ENCODE peak calls at places on chromosome 15, in eight cellular contexts. One of them, this sample, is unnamed.

GRCh38 chr15:88394553-88395159 is 72.5 kb downstream of the MRPL46 start:
- DNase-seq in RPMI7951: no peak
- DNase-seq in uterus: no peak
- DNase-seq in brain pericyte: no peak
- DNase-seq in OCI-LY7: no peak
- DNase-seq in fibroblast of the conjunctiva: no peak
- DNase-seq in NCI-H510A treated with DMSO at 0.1 percent for 48 hours: no peak
- DNase-seq in AG08395: no peak
- DNase-seq in this sample: no peak

GRCh38 chr15:72855791-72856190 is 72.2 kb upstream of the ADPGK start:
- DNase-seq in RPMI7951: no peak
- DNase-seq in uterus: no peak
- DNase-seq in brain pericyte: no peak
- DNase-seq in OCI-LY7: no peak
- DNase-seq in fibroblast of the conjunctiva: no peak
- DNase-seq in NCI-H510A treated with DMSO at 0.1 percent for 48 hours: no peak
- DNase-seq in AG08395: no peak
- DNase-seq in this sample: no peak

GRCh38 chr15:62739082-62739481 is 303.5 kb upstream of the TPM1 start:
- DNase-seq in RPMI7951: peak; percentile 89
- DNase-seq in uterus: no peak
- DNase-seq in brain pericyte: no peak
- DNase-seq in OCI-LY7: no peak
- DNase-seq in fibroblast of the conjunctiva: no peak
- DNase-seq in NCI-H510A treated with DMSO at 0.1 percent for 48 hours: no peak
- DNase-seq in AG08395: peak; percentile 48
- DNase-seq in this sample: peak; percentile 23

GRCh38 chr15:65072027-65072426 is 4.2 kb upstream of the RASL12 start:
- DNase-seq in RPMI7951: peak; percentile 34
- DNase-seq in uterus: peak; percentile 68
- DNase-seq in brain pericyte: no peak
- DNase-seq in OCI-LY7: no peak
- DNase-seq in fibroblast of the conjunctiva: no peak
- DNase-seq in NCI-H510A treated with DMSO at 0.1 percent for 48 hours: no peak
- DNase-seq in AG08395: peak; percentile 54
- DNase-seq in this sample: no peak

GRCh38 chr15:52005748-52006701 is 13.0 kb upstream of the MAPK6 start:
- DNase-seq in RPMI7951: peak; percentile 63
- DNase-seq in uterus: no peak
- DNase-seq in brain pericyte: no peak
- DNase-seq in OCI-LY7: no peak
- DNase-seq in fibroblast of the conjunctiva: no peak
- DNase-seq in NCI-H510A treated with DMSO at 0.1 percent for 48 hours: no peak
- DNase-seq in AG08395: peak; percentile 18
- DNase-seq in this sample: peak; percentile 66

GRCh38 chr15:88400591-88400990 is 66.6 kb downstream of the MRPL46 start:
- DNase-seq in RPMI7951: no peak
- DNase-seq in uterus: no peak
- DNase-seq in brain pericyte: no peak
- DNase-seq in OCI-LY7: peak; percentile 22
- DNase-seq in fibroblast of the conjunctiva: no peak
- DNase-seq in NCI-H510A treated with DMSO at 0.1 percent for 48 hours: no peak
- DNase-seq in AG08395: no peak
- DNase-seq in this sample: no peak

GRCh38 chr15:73127302-73127936 is 75.2 kb downstream of the NEO1 start:
- DNase-seq in RPMI7951: peak; percentile 42
- DNase-seq in uterus: no peak
- DNase-seq in brain pericyte: no peak
- DNase-seq in OCI-LY7: peak; percentile 49
- DNase-seq in fibroblast of the conjunctiva: peak; percentile 4
- DNase-seq in NCI-H510A treated with DMSO at 0.1 percent for 48 hours: peak; percentile 0
- DNase-seq in AG08395: peak; percentile 49
- DNase-seq in this sample: peak; percentile 58

GRCh38 chr15:89836255-89837133 is 21.8 kb upstream of the ANPEP start:
- DNase-seq in RPMI7951: peak; percentile 95
- DNase-seq in uterus: no peak
- DNase-seq in brain pericyte: peak; percentile 47
- DNase-seq in OCI-LY7: no peak
- DNase-seq in fibroblast of the conjunctiva: peak; percentile 87
- DNase-seq in NCI-H510A treated with DMSO at 0.1 percent for 48 hours: no peak
- DNase-seq in AG08395: peak; percentile 93
- DNase-seq in this sample: peak; percentile 98

GRCh38 chr15:84570164-84570692 is 30.6 kb upstream of the ZSCAN2 start:
- DNase-seq in RPMI7951: peak; percentile 47
- DNase-seq in uterus: peak; percentile 49
- DNase-seq in brain pericyte: no peak
- DNase-seq in OCI-LY7: peak; percentile 27
- DNase-seq in fibroblast of the conjunctiva: no peak
- DNase-seq in NCI-H510A treated with DMSO at 0.1 percent for 48 hours: no peak
- DNase-seq in AG08395: peak; percentile 41
- DNase-seq in this sample: peak; percentile 32

GRCh38 chr15:41940441-41940857 is 31.9 kb downstream of the EHD4 start:
- DNase-seq in RPMI7951: peak; percentile 89
- DNase-seq in uterus: no peak
- DNase-seq in brain pericyte: no peak
- DNase-seq in OCI-LY7: no peak
- DNase-seq in fibroblast of the conjunctiva: peak; percentile 14
- DNase-seq in NCI-H510A treated with DMSO at 0.1 percent for 48 hours: no peak
- DNase-seq in AG08395: peak; percentile 44
- DNase-seq in this sample: peak; percentile 74

GRCh38 chr15:71999807-72000206 is 118.1 kb downstream of the MYO9A start:
- DNase-seq in RPMI7951: no peak
- DNase-seq in uterus: no peak
- DNase-seq in brain pericyte: no peak
- DNase-seq in OCI-LY7: no peak
- DNase-seq in fibroblast of the conjunctiva: no peak
- DNase-seq in NCI-H510A treated with DMSO at 0.1 percent for 48 hours: no peak
- DNase-seq in AG08395: no peak
- DNase-seq in this sample: no peak

GRCh38 chr15:30859091-30859874 is 44.4 kb upstream of the FAN1 start:
- DNase-seq in RPMI7951: peak; percentile 23
- DNase-seq in uterus: no peak
- DNase-seq in brain pericyte: no peak
- DNase-seq in OCI-LY7: peak; percentile 51
- DNase-seq in fibroblast of the conjunctiva: peak; percentile 5
- DNase-seq in NCI-H510A treated with DMSO at 0.1 percent for 48 hours: no peak
- DNase-seq in AG08395: peak; percentile 38
- DNase-seq in this sample: peak; percentile 17

GRCh38 chr15:71333839-71334238 is 218.6 kb downstream of the THSD4 start:
- DNase-seq in RPMI7951: peak; percentile 81
- DNase-seq in uterus: no peak
- DNase-seq in brain pericyte: peak; percentile 41
- DNase-seq in OCI-LY7: no peak
- DNase-seq in fibroblast of the conjunctiva: peak; percentile 67
- DNase-seq in NCI-H510A treated with DMSO at 0.1 percent for 48 hours: no peak
- DNase-seq in AG08395: peak; percentile 53
- DNase-seq in this sample: peak; percentile 62

GRCh38 chr15:92616621-92617179 is 38.9 kb downstream of the FAM174B start:
- DNase-seq in RPMI7951: no peak
- DNase-seq in uterus: peak; percentile 46
- DNase-seq in brain pericyte: no peak
- DNase-seq in OCI-LY7: no peak
- DNase-seq in fibroblast of the conjunctiva: no peak
- DNase-seq in NCI-H510A treated with DMSO at 0.1 percent for 48 hours: no peak
- DNase-seq in AG08395: no peak
- DNase-seq in this sample: no peak

GRCh38 chr15:52256366-52256765 is 39.2 kb downstream of the MYO5C start:
- DNase-seq in RPMI7951: peak; percentile 82
- DNase-seq in uterus: peak; percentile 71
- DNase-seq in brain pericyte: peak; percentile 51
- DNase-seq in OCI-LY7: peak; percentile 84
- DNase-seq in fibroblast of the conjunctiva: peak; percentile 68
- DNase-seq in NCI-H510A treated with DMSO at 0.1 percent for 48 hours: peak; percentile 58
- DNase-seq in AG08395: peak; percentile 78
- DNase-seq in this sample: peak; percentile 83